ENCODE peak calls at places on chromosome 16, in seven cellular contexts. D is SK-N-SH, Z is K562, U is HepG2, G is HCT116, Q is H1, N is GM12878. E is an unnamed sample.
A peak's percentile ranks its signal among the peaks of the same experiment; 100 is the strongest.

GRCh38 chr16:10629592-10629963 is 49.2 kb upstream of the EMP2 start:
- DNase-seq in D (no peak), Z (no peak), U (no peak), G (no peak), Q (no peak), N (no peak), E (no peak)

GRCh38 chr16:59543641-59544040 is 809.5 kb upstream of the GOT2 start:
- DNase-seq in D (no peak), Z (no peak), U (no peak), G (no peak), Q (no peak), N (no peak), E (no peak)

GRCh38 chr16:64184156-64184555 is 937.7 kb downstream of the CDH11 start:
- DNase-seq in D (no peak), Z (no peak), U (no peak), G (no peak), Q (no peak), N (no peak), E (no peak)

GRCh38 chr16:84599528-84600202 is 18.2 kb downstream of the COTL1 start:
- DNase-seq in D (peak; percentile 65), Z (no peak), U (peak; percentile 95), G (no peak), Q (peak; percentile 50), N (no peak), E (no peak)

GRCh38 chr16:1043831-1044514 is 28.6 kb upstream of the SSTR5 start:
- DNase-seq in D (no peak), Z (no peak), U (no peak), G (no peak), Q (no peak), N (no peak), E (no peak)

GRCh38 chr16:21644674-21645073 is 7.7 kb downstream of the IGSF6 start:
- DNase-seq in D (no peak), Z (no peak), U (no peak), G (no peak), Q (no peak), N (no peak), E (no peak)

GRCh38 chr16:88368994-88369393 is 13.8 kb upstream of the ZNF469 start:
- DNase-seq in D (no peak), Z (no peak), U (no peak), G (no peak), Q (no peak), N (no peak), E (no peak)

GRCh38 chr16:56145369-56145768 is 45.9 kb upstream of the GNAO1 start:
- DNase-seq in D (no peak), Z (no peak), U (no peak), G (no peak), Q (no peak), N (no peak), E (no peak)

GRCh38 chr16:79278506-79278905 is 322.0 kb downstream of the MAF start:
- DNase-seq in D (no peak), Z (no peak), U (no peak), G (no peak), Q (no peak), N (no peak), E (no peak)

GRCh38 chr16:50234771-50235556 is 31.4 kb upstream of the ADCY7 start:
- DNase-seq in D (no peak), Z (no peak), U (no peak), G (no peak), Q (no peak), N (no peak), E (no peak)

GRCh38 chr16:14434860-14435259 is 195.2 kb downstream of the PARN start:
- DNase-seq in D (no peak), Z (no peak), U (no peak), G (no peak), Q (no peak), N (no peak), E (no peak)

GRCh38 chr16:14436410-14436955 is 193.6 kb downstream of the PARN start:
- DNase-seq in D (no peak), Z (no peak), U (no peak), G (no peak), Q (no peak), N (no peak), E (no peak)
- TF ChIP-seq JUND in D (no peak), Z (no peak), U (no peak), G (no peak), Q (no peak), N (no peak), E (no peak)

DNA sequence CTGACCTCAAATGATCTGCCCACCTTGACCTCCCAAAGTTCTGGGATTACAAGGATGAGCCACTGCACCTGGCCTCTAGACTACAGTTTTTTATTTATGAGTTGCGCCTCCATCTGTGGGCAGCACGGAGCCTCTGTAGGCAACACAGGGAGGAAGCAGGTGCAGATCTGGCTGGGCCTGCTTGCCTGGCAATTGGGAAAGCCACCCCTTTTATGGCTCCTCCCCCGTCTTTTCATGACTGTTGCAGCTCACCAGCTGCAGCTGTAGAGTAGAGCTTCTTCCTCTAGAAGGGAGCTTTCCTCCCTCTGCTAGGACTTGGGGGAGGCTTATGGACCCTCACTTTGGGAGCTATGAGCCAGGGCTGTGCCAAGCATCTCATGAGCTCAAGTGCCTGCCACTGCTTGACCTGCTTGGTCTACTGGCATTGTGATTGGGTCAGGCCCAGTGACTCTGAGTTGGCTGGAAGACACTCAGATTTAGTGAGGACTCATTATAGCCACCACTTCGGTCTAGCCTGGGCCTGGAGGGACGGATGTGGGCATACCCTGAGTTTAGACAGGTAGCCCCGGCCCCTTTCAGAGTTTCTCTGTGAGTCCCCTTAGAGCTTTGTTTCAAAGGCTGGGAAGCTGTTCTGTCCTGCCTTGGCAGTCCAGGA is 6.9 kb upstream of the SLC7A6 start:
- DNase-seq in D (no peak), Z (no peak), U (no peak), G (no peak), Q (no peak), N (no peak), E (peak; percentile 55)
- TF ChIP-seq JUND in D (no peak), Z (no peak), U (no peak), G (no peak), Q (no peak), N (no peak), E (no peak)

GRCh38 chr16:7319514-7319913 is 13.1 kb upstream of the RBFOX1 start:
- DNase-seq in D (no peak), Z (no peak), U (no peak), G (no peak), Q (no peak), N (no peak), E (no peak)
- TF ChIP-seq JUND in D (no peak), Z (no peak), U (no peak), G (no peak), Q (no peak), N (no peak), E (no peak)

GRCh38 chr16:67949645-67950044 is 5.7 kb upstream of the LCAT start:
- DNase-seq in D (no peak), Z (no peak), U (no peak), G (no peak), Q (no peak), N (no peak), E (no peak)
- TF ChIP-seq JUND in D (no peak), Z (no peak), U (no peak), G (no peak), Q (no peak), N (no peak), E (no peak)

GRCh38 chr16:12539185-12539929 is 264.3 kb downstream of the CPPED1 start:
- DNase-seq in D (no peak), Z (no peak), U (no peak), G (no peak), Q (no peak), N (peak; percentile 87), E (no peak)
- TF ChIP-seq JUND in D (no peak), Z (no peak), U (no peak), G (no peak), Q (no peak), N (no peak), E (no peak)

DNA sequence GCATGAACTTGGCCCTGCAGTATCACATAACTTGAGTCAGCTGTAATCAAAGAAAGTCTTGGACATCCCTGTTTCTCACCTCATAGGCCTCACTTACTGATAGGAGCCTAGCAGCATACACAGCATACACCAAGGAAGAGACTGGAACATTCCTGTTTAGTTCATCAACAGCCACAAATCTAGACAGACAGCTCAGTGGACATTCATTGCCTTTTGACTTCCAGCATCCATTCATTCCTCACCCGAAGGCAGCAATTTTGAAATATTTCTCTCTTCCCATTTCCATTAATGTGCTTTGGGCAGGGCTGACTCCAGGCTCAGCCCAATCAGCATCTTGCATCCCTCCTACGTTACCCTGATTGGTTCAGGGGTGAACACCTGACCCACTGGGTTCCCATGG is 336.6 kb upstream of the ZFHX3 start:
- DNase-seq in D (no peak), Z (no peak), U (no peak), G (no peak), Q (no peak), N (no peak), E (no peak)
- TF ChIP-seq JUND in D (no peak), Z (no peak), U (no peak), G (no peak), Q (no peak), N (no peak), E (no peak)